ENCODE peak calls at places on chromosomes 11 and 22, in ten cellular contexts. One of them, this sample, is unnamed.

GRCh38 chr22:29605236-29605850 is 1.9 kb downstream of the NF2 start:
- DNase-seq in mammary epithelial cell: no peak
- DNase-seq in cardiac muscle cell: no peak
- DNase-seq in WERI-Rb-1: no peak
- DNase-seq in stomach: no peak
- DNase-seq in lower lobe of right lung: no peak
- DNase-seq in prostate gland: no peak
- DNase-seq in uterus: no peak
- DNase-seq in CD8-positive, alpha-beta memory T cell: no peak
- DNase-seq in body of pancreas: no peak
- DNase-seq in this sample: no peak

GRCh38 chr22:39306456-39307361 is 12.7 kb downstream of the RPL3 start:
- DNase-seq in mammary epithelial cell: no peak
- DNase-seq in cardiac muscle cell: peak; percentile 59
- DNase-seq in WERI-Rb-1: peak; percentile 76
- DNase-seq in stomach: peak; percentile 51
- DNase-seq in lower lobe of right lung: peak; percentile 67
- DNase-seq in prostate gland: no peak
- DNase-seq in uterus: no peak
- DNase-seq in CD8-positive, alpha-beta memory T cell: peak; percentile 32
- DNase-seq in body of pancreas: no peak
- DNase-seq in this sample: peak; percentile 33

GRCh38 chr22:21823740-21824438 is 43.6 kb downstream of the MAPK1 start:
- DNase-seq in mammary epithelial cell: no peak
- DNase-seq in cardiac muscle cell: no peak
- DNase-seq in WERI-Rb-1: no peak
- DNase-seq in stomach: no peak
- DNase-seq in lower lobe of right lung: no peak
- DNase-seq in prostate gland: no peak
- DNase-seq in uterus: no peak
- DNase-seq in CD8-positive, alpha-beta memory T cell: no peak
- DNase-seq in body of pancreas: no peak
- DNase-seq in this sample: no peak

GRCh38 chr22:43745783-43746356 is 66.2 kb downstream of the EFCAB6 start:
- DNase-seq in mammary epithelial cell: no peak
- DNase-seq in cardiac muscle cell: no peak
- DNase-seq in WERI-Rb-1: no peak
- DNase-seq in stomach: no peak
- DNase-seq in lower lobe of right lung: no peak
- DNase-seq in prostate gland: no peak
- DNase-seq in uterus: no peak
- DNase-seq in CD8-positive, alpha-beta memory T cell: no peak
- DNase-seq in body of pancreas: no peak
- DNase-seq in this sample: no peak

GRCh38 chr22:45602004-45602733 is 69.5 kb upstream of the ATXN10 start:
- DNase-seq in mammary epithelial cell: no peak
- DNase-seq in cardiac muscle cell: no peak
- DNase-seq in WERI-Rb-1: no peak
- DNase-seq in stomach: no peak
- DNase-seq in lower lobe of right lung: peak; percentile 22
- DNase-seq in prostate gland: no peak
- DNase-seq in uterus: no peak
- DNase-seq in CD8-positive, alpha-beta memory T cell: no peak
- DNase-seq in body of pancreas: no peak
- DNase-seq in this sample: no peak

GRCh38 chr11:6703247-6704063 is 20.3 kb upstream of the MRPL17 start:
- DNase-seq in mammary epithelial cell: peak; percentile 65
- DNase-seq in cardiac muscle cell: peak; percentile 58
- DNase-seq in WERI-Rb-1: peak; percentile 62
- DNase-seq in stomach: peak; percentile 42
- DNase-seq in lower lobe of right lung: no peak
- DNase-seq in prostate gland: peak; percentile 48
- DNase-seq in uterus: peak; percentile 27
- DNase-seq in CD8-positive, alpha-beta memory T cell: no peak
- DNase-seq in body of pancreas: peak; percentile 62
- DNase-seq in this sample: peak; percentile 50

GRCh38 chr11:35390737-35391682 is 28.3 kb downstream of the SLC1A2 start:
- DNase-seq in mammary epithelial cell: peak; percentile 71
- DNase-seq in cardiac muscle cell: no peak
- DNase-seq in WERI-Rb-1: no peak
- DNase-seq in stomach: peak; percentile 59
- DNase-seq in lower lobe of right lung: no peak
- DNase-seq in prostate gland: peak; percentile 75
- DNase-seq in uterus: no peak
- DNase-seq in CD8-positive, alpha-beta memory T cell: no peak
- DNase-seq in body of pancreas: peak; percentile 35
- DNase-seq in this sample: peak; percentile 60

GRCh38 chr11:8168485-8169257 is at the start of gene RIC3:
- DNase-seq in mammary epithelial cell: peak; percentile 44
- DNase-seq in cardiac muscle cell: peak; percentile 61
- DNase-seq in WERI-Rb-1: peak; percentile 66
- DNase-seq in stomach: peak; percentile 33
- DNase-seq in lower lobe of right lung: peak; percentile 60
- DNase-seq in prostate gland: peak; percentile 31
- DNase-seq in uterus: peak; percentile 17
- DNase-seq in CD8-positive, alpha-beta memory T cell: no peak
- DNase-seq in body of pancreas: peak; percentile 62
- DNase-seq in this sample: no peak

GRCh38 chr11:96188625-96189006 is 154.4 kb downstream of the MAML2 start:
- DNase-seq in mammary epithelial cell: peak; percentile 51
- DNase-seq in cardiac muscle cell: no peak
- DNase-seq in WERI-Rb-1: no peak
- DNase-seq in stomach: no peak
- DNase-seq in lower lobe of right lung: no peak
- DNase-seq in prostate gland: no peak
- DNase-seq in uterus: no peak
- DNase-seq in CD8-positive, alpha-beta memory T cell: no peak
- DNase-seq in body of pancreas: no peak
- DNase-seq in this sample: no peak

GRCh38 chr11:122007611-122008071 is 108.4 kb downstream of the BLID start:
- DNase-seq in mammary epithelial cell: no peak
- DNase-seq in cardiac muscle cell: no peak
- DNase-seq in WERI-Rb-1: no peak
- DNase-seq in stomach: no peak
- DNase-seq in lower lobe of right lung: no peak
- DNase-seq in prostate gland: peak; percentile 6
- DNase-seq in uterus: peak; percentile 41
- DNase-seq in CD8-positive, alpha-beta memory T cell: no peak
- DNase-seq in body of pancreas: no peak
- DNase-seq in this sample: no peak

GRCh38 chr11:131868769-131869482 is 498.5 kb downstream of the NTM start:
- DNase-seq in mammary epithelial cell: no peak
- DNase-seq in cardiac muscle cell: no peak
- DNase-seq in WERI-Rb-1: no peak
- DNase-seq in stomach: no peak
- DNase-seq in lower lobe of right lung: no peak
- DNase-seq in prostate gland: no peak
- DNase-seq in uterus: no peak
- DNase-seq in CD8-positive, alpha-beta memory T cell: no peak
- DNase-seq in body of pancreas: no peak
- DNase-seq in this sample: no peak

GRCh38 chr22:44520695-44521094 is 22.7 kb upstream of the RTL6 start:
- DNase-seq in mammary epithelial cell: no peak
- DNase-seq in cardiac muscle cell: no peak
- DNase-seq in WERI-Rb-1: no peak
- DNase-seq in stomach: no peak
- DNase-seq in lower lobe of right lung: no peak
- DNase-seq in prostate gland: no peak
- DNase-seq in uterus: no peak
- DNase-seq in CD8-positive, alpha-beta memory T cell: no peak
- DNase-seq in body of pancreas: no peak
- DNase-seq in this sample: no peak

GRCh38 chr11:123434262-123434661 is 4.2 kb downstream of the GRAMD1B start:
- DNase-seq in mammary epithelial cell: no peak
- DNase-seq in cardiac muscle cell: no peak
- DNase-seq in WERI-Rb-1: peak; percentile 47
- DNase-seq in stomach: no peak
- DNase-seq in lower lobe of right lung: no peak
- DNase-seq in prostate gland: no peak
- DNase-seq in uterus: no peak
- DNase-seq in CD8-positive, alpha-beta memory T cell: no peak
- DNase-seq in body of pancreas: no peak
- DNase-seq in this sample: peak; percentile 21

GRCh38 chr11:112523477-112523876 is 262.8 kb upstream of the PLET1 start:
- DNase-seq in mammary epithelial cell: peak; percentile 44
- DNase-seq in cardiac muscle cell: peak; percentile 47
- DNase-seq in WERI-Rb-1: no peak
- DNase-seq in stomach: no peak
- DNase-seq in lower lobe of right lung: no peak
- DNase-seq in prostate gland: no peak
- DNase-seq in uterus: no peak
- DNase-seq in CD8-positive, alpha-beta memory T cell: no peak
- DNase-seq in body of pancreas: peak; percentile 44
- DNase-seq in this sample: peak; percentile 88

GRCh38 chr22:33076368-33076767 is 18.2 kb upstream of the SYN3 start:
- DNase-seq in mammary epithelial cell: peak; percentile 19
- DNase-seq in cardiac muscle cell: peak; percentile 79
- DNase-seq in WERI-Rb-1: no peak
- DNase-seq in stomach: no peak
- DNase-seq in lower lobe of right lung: no peak
- DNase-seq in prostate gland: no peak
- DNase-seq in uterus: no peak
- DNase-seq in CD8-positive, alpha-beta memory T cell: no peak
- DNase-seq in body of pancreas: no peak
- DNase-seq in this sample: no peak

GRCh38 chr11:90525962-90526361 is 303.1 kb upstream of the CHORDC1 start:
- DNase-seq in mammary epithelial cell: no peak
- DNase-seq in cardiac muscle cell: no peak
- DNase-seq in WERI-Rb-1: no peak
- DNase-seq in stomach: no peak
- DNase-seq in lower lobe of right lung: no peak
- DNase-seq in prostate gland: no peak
- DNase-seq in uterus: no peak
- DNase-seq in CD8-positive, alpha-beta memory T cell: no peak
- DNase-seq in body of pancreas: no peak
- DNase-seq in this sample: no peak

GRCh38 chr11:108556019-108556418 is 37.5 kb downstream of the EXPH5 start:
- DNase-seq in mammary epithelial cell: no peak
- DNase-seq in cardiac muscle cell: no peak
- DNase-seq in WERI-Rb-1: no peak
- DNase-seq in stomach: no peak
- DNase-seq in lower lobe of right lung: no peak
- DNase-seq in prostate gland: no peak
- DNase-seq in uterus: no peak
- DNase-seq in CD8-positive, alpha-beta memory T cell: no peak
- DNase-seq in body of pancreas: no peak
- DNase-seq in this sample: no peak

GRCh38 chr11:108549319-108549885 is 44.2 kb downstream of the EXPH5 start:
- DNase-seq in mammary epithelial cell: no peak
- DNase-seq in cardiac muscle cell: no peak
- DNase-seq in WERI-Rb-1: no peak
- DNase-seq in stomach: no peak
- DNase-seq in lower lobe of right lung: no peak
- DNase-seq in prostate gland: no peak
- DNase-seq in uterus: no peak
- DNase-seq in CD8-positive, alpha-beta memory T cell: no peak
- DNase-seq in body of pancreas: no peak
- DNase-seq in this sample: no peak

GRCh38 chr11:108545909-108546501 is 47.6 kb downstream of the EXPH5 start:
- DNase-seq in mammary epithelial cell: no peak
- DNase-seq in cardiac muscle cell: no peak
- DNase-seq in WERI-Rb-1: no peak
- DNase-seq in stomach: no peak
- DNase-seq in lower lobe of right lung: no peak
- DNase-seq in prostate gland: no peak
- DNase-seq in uterus: no peak
- DNase-seq in CD8-positive, alpha-beta memory T cell: no peak
- DNase-seq in body of pancreas: no peak
- DNase-seq in this sample: no peak

GRCh38 chr11:108551653-108552462 is 41.7 kb downstream of the EXPH5 start:
- DNase-seq in mammary epithelial cell: no peak
- DNase-seq in cardiac muscle cell: peak; percentile 35
- DNase-seq in WERI-Rb-1: no peak
- DNase-seq in stomach: no peak
- DNase-seq in lower lobe of right lung: no peak
- DNase-seq in prostate gland: no peak
- DNase-seq in uterus: no peak
- DNase-seq in CD8-positive, alpha-beta memory T cell: no peak
- DNase-seq in body of pancreas: no peak
- DNase-seq in this sample: no peak
- H3K4me3 ChIP-seq in mammary epithelial cell: no peak overlapping the region
- H3K4me3 ChIP-seq in cardiac muscle cell: no peak overlapping the region
- H3K4me3 ChIP-seq in WERI-Rb-1: no peak overlapping the region
- H3K4me3 ChIP-seq in stomach: no peak overlapping the region
- H3K4me3 ChIP-seq in lower lobe of right lung: peak overlapping the region; percentile 26
- H3K4me3 ChIP-seq in prostate gland: peak overlapping the region; percentile 6
- H3K4me3 ChIP-seq in uterus: no peak overlapping the region
- H3K4me3 ChIP-seq in CD8-positive, alpha-beta memory T cell: no peak overlapping the region
- H3K4me3 ChIP-seq in body of pancreas: no peak overlapping the region
- H3K4me3 ChIP-seq in this sample: no peak overlapping the region

DNA sequence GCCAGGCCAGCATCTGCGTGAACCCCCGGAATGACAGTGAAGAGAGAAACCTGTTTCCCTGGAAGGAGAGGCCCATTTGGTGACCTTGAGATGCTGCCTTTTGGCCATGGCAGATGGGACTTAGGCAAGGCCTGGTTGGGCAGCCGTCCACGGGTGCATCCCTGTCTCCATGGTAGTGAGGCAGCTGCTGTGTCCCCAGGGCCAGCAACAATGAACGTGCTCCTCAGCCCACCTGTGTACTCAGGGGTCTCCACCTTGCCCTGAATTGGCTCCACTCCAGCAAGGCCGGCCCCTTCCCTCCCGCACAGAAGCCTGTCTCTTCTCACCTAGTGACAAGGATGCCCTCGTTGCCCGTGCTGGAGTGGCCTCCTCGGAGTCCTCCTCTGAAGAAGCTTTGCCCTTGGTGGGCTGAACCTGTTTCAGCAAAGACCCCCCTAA is 441.1 kb downstream of the TBC1D22A start:
- DNase-seq in mammary epithelial cell: no peak
- DNase-seq in cardiac muscle cell: no peak
- DNase-seq in WERI-Rb-1: no peak
- DNase-seq in stomach: peak; percentile 22
- DNase-seq in lower lobe of right lung: no peak
- DNase-seq in prostate gland: no peak
- DNase-seq in uterus: no peak
- DNase-seq in CD8-positive, alpha-beta memory T cell: no peak
- DNase-seq in body of pancreas: peak; percentile 16
- DNase-seq in this sample: no peak
- H3K9me3 ChIP-seq in mammary epithelial cell: peaks cover 23% of the 10 kb centered on the region
- H3K9me3 ChIP-seq in cardiac muscle cell: no peaks in the 10 kb centered on the region
- H3K9me3 ChIP-seq in WERI-Rb-1: no peaks in the 10 kb centered on the region
- H3K9me3 ChIP-seq in stomach: no peaks in the 10 kb centered on the region
- H3K9me3 ChIP-seq in lower lobe of right lung: no peaks in the 10 kb centered on the region
- H3K9me3 ChIP-seq in prostate gland: no peaks in the 10 kb centered on the region
- H3K9me3 ChIP-seq in uterus: no peaks in the 10 kb centered on the region
- H3K9me3 ChIP-seq in CD8-positive, alpha-beta memory T cell: no peaks in the 10 kb centered on the region
- H3K9me3 ChIP-seq in body of pancreas: no peaks in the 10 kb centered on the region
- H3K9me3 ChIP-seq in this sample: no peaks in the 10 kb centered on the region

GRCh38 chr11:61725632-61726280 is 26.7 kb upstream of the MYRF start:
- DNase-seq in mammary epithelial cell: peak; percentile 29
- DNase-seq in cardiac muscle cell: no peak
- DNase-seq in WERI-Rb-1: peak; percentile 39
- DNase-seq in stomach: no peak
- DNase-seq in lower lobe of right lung: no peak
- DNase-seq in prostate gland: no peak
- DNase-seq in uterus: no peak
- DNase-seq in CD8-positive, alpha-beta memory T cell: no peak
- DNase-seq in body of pancreas: no peak
- DNase-seq in this sample: no peak
- H3K4me3 ChIP-seq in mammary epithelial cell: no peak overlapping the region
- H3K4me3 ChIP-seq in cardiac muscle cell: no peak overlapping the region
- H3K4me3 ChIP-seq in WERI-Rb-1: no peak overlapping the region
- H3K4me3 ChIP-seq in stomach: no peak overlapping the region
- H3K4me3 ChIP-seq in lower lobe of right lung: no peak overlapping the region
- H3K4me3 ChIP-seq in prostate gland: no peak overlapping the region
- H3K4me3 ChIP-seq in uterus: no peak overlapping the region
- H3K4me3 ChIP-seq in CD8-positive, alpha-beta memory T cell: no peak overlapping the region
- H3K4me3 ChIP-seq in body of pancreas: no peak overlapping the region
- H3K4me3 ChIP-seq in this sample: no peak overlapping the region

GRCh38 chr22:48758021-48758561 is 1069.6 kb downstream of the BRD1 start:
- DNase-seq in mammary epithelial cell: no peak
- DNase-seq in cardiac muscle cell: no peak
- DNase-seq in WERI-Rb-1: no peak
- DNase-seq in stomach: peak; percentile 25
- DNase-seq in lower lobe of right lung: peak; percentile 30
- DNase-seq in prostate gland: peak; percentile 1
- DNase-seq in uterus: no peak
- DNase-seq in CD8-positive, alpha-beta memory T cell: no peak
- DNase-seq in body of pancreas: no peak
- DNase-seq in this sample: no peak
- H3K9me3 ChIP-seq in mammary epithelial cell: peaks cover 57% of the 10 kb centered on the region
- H3K9me3 ChIP-seq in cardiac muscle cell: no peaks in the 10 kb centered on the region
- H3K9me3 ChIP-seq in WERI-Rb-1: no peaks in the 10 kb centered on the region
- H3K9me3 ChIP-seq in stomach: no peaks in the 10 kb centered on the region
- H3K9me3 ChIP-seq in lower lobe of right lung: no peaks in the 10 kb centered on the region
- H3K9me3 ChIP-seq in prostate gland: no peaks in the 10 kb centered on the region
- H3K9me3 ChIP-seq in uterus: no peaks in the 10 kb centered on the region
- H3K9me3 ChIP-seq in CD8-positive, alpha-beta memory T cell: no peaks in the 10 kb centered on the region
- H3K9me3 ChIP-seq in body of pancreas: no peaks in the 10 kb centered on the region
- H3K9me3 ChIP-seq in this sample: no peaks in the 10 kb centered on the region

This sample was measured in MG63.